ENCODE peak calls at places on chromosomes 13 and 19, in nine cellular contexts. One of them, this sample, is unnamed. For H3K4me1, the result is how much of the 10 kb centered on the place peaks cover.

GRCh38 chr13:59472134-59472533 is 691.6 kb downstream of the DIAPH3 start:
- DNase-seq in pancreas: no peak
- DNase-seq in thyroid gland: no peak
- DNase-seq in A549: no peak
- DNase-seq in ascending aorta: no peak
- DNase-seq in uterus: no peak
- DNase-seq in lung: no peak
- DNase-seq in cardiac muscle cell: no peak
- DNase-seq in IMR-90: peak
- DNase-seq in this sample: no peak

GRCh38 chr19:13825489-13826475 is 30.5 kb downstream of the ZSWIM4 start:
- DNase-seq in thyroid gland: no peak
- DNase-seq in pancreas: no peak
- DNase-seq in A549: peak
- DNase-seq in lung: no peak
- DNase-seq in cardiac muscle cell: peak
- DNase-seq in uterus: no peak
- DNase-seq in IMR-90: no peak
- DNase-seq in ascending aorta: no peak
- DNase-seq in this sample: no peak

GRCh38 chr13:71814806-71815205 is 52.2 kb downstream of the DACH1 start:
- DNase-seq in pancreas: no peak
- DNase-seq in thyroid gland: no peak
- DNase-seq in ascending aorta: no peak
- DNase-seq in A549: no peak
- DNase-seq in lung: no peak
- DNase-seq in cardiac muscle cell: no peak
- DNase-seq in uterus: no peak
- DNase-seq in IMR-90: no peak
- DNase-seq in this sample: no peak

GRCh38 chr13:97125810-97126738 is 96.1 kb upstream of the MBNL2 start:
- DNase-seq in uterus: peak
- DNase-seq in IMR-90: peak
- DNase-seq in ascending aorta: no peak
- DNase-seq in pancreas: no peak
- DNase-seq in thyroid gland: no peak
- DNase-seq in A549: no peak
- DNase-seq in lung: peak
- DNase-seq in cardiac muscle cell: no peak
- DNase-seq in this sample: no peak

GRCh38 chr19:10260141-10260584 is 8.1 kb downstream of the MRPL4 start:
- DNase-seq in ascending aorta: no peak
- DNase-seq in uterus: no peak
- DNase-seq in cardiac muscle cell: no peak
- DNase-seq in thyroid gland: peak
- DNase-seq in lung: peak
- DNase-seq in A549: no peak
- DNase-seq in pancreas: no peak
- DNase-seq in IMR-90: no peak
- DNase-seq in this sample: no peak

GRCh38 chr13:22047082-22047784 is 376.4 kb downstream of the FGF9 start:
- DNase-seq in lung: no peak
- DNase-seq in cardiac muscle cell: no peak
- DNase-seq in pancreas: no peak
- DNase-seq in A549: no peak
- DNase-seq in IMR-90: peak
- DNase-seq in thyroid gland: no peak
- DNase-seq in uterus: no peak
- DNase-seq in ascending aorta: no peak
- DNase-seq in this sample: no peak

GRCh38 chr19:2230807-2231533 is 5.2 kb downstream of the PLEKHJ1 start:
- DNase-seq in thyroid gland: no peak
- DNase-seq in pancreas: no peak
- DNase-seq in IMR-90: no peak
- DNase-seq in ascending aorta: no peak
- DNase-seq in cardiac muscle cell: no peak
- DNase-seq in uterus: no peak
- DNase-seq in A549: no peak
- DNase-seq in lung: no peak
- DNase-seq in this sample: no peak

GRCh38 chr19:7772752-7773291 is 9.8 kb downstream of the CLEC4M start:
- DNase-seq in A549: no peak
- DNase-seq in lung: no peak
- DNase-seq in uterus: no peak
- DNase-seq in thyroid gland: no peak
- DNase-seq in IMR-90: no peak
- DNase-seq in cardiac muscle cell: no peak
- DNase-seq in pancreas: no peak
- DNase-seq in ascending aorta: no peak
- DNase-seq in this sample: no peak

GRCh38 chr13:74866151-74866550 is 615.8 kb downstream of the TBC1D4 start:
- DNase-seq in thyroid gland: no peak
- DNase-seq in pancreas: no peak
- DNase-seq in uterus: no peak
- DNase-seq in IMR-90: no peak
- DNase-seq in cardiac muscle cell: no peak
- DNase-seq in lung: no peak
- DNase-seq in ascending aorta: no peak
- DNase-seq in A549: no peak
- DNase-seq in this sample: no peak

GRCh38 chr13:90918551-90918950 is 428.9 kb upstream of the MIR17HG start:
- DNase-seq in ascending aorta: no peak
- DNase-seq in A549: peak
- DNase-seq in pancreas: no peak
- DNase-seq in uterus: no peak
- DNase-seq in thyroid gland: no peak
- DNase-seq in lung: no peak
- DNase-seq in cardiac muscle cell: no peak
- DNase-seq in IMR-90: peak
- DNase-seq in this sample: no peak

GRCh38 chr19:2253106-2254051 is 2.8 kb downstream of the JSRP1 start:
- DNase-seq in thyroid gland: no peak
- DNase-seq in uterus: no peak
- DNase-seq in ascending aorta: no peak
- DNase-seq in lung: no peak
- DNase-seq in pancreas: no peak
- DNase-seq in IMR-90: no peak
- DNase-seq in cardiac muscle cell: peak
- DNase-seq in A549: no peak
- DNase-seq in this sample: no peak

GRCh38 chr13:113086991-113087922 is 18.3 kb upstream of the F7 start:
- DNase-seq in A549: no peak
- DNase-seq in IMR-90: no peak
- DNase-seq in cardiac muscle cell: no peak
- DNase-seq in ascending aorta: no peak
- DNase-seq in uterus: no peak
- DNase-seq in pancreas: no peak
- DNase-seq in thyroid gland: no peak
- DNase-seq in lung: no peak
- DNase-seq in this sample: no peak

GRCh38 chr13:113084943-113085540 is 20.5 kb upstream of the F7 start:
- DNase-seq in ascending aorta: no peak
- DNase-seq in A549: no peak
- DNase-seq in thyroid gland: no peak
- DNase-seq in cardiac muscle cell: no peak
- DNase-seq in pancreas: no peak
- DNase-seq in lung: no peak
- DNase-seq in uterus: no peak
- DNase-seq in IMR-90: no peak
- DNase-seq in this sample: no peak

GRCh38 chr13:113087923-113088690 is 17.5 kb upstream of the F7 start:
- DNase-seq in IMR-90: no peak
- DNase-seq in thyroid gland: no peak
- DNase-seq in pancreas: no peak
- DNase-seq in A549: no peak
- DNase-seq in lung: no peak
- DNase-seq in cardiac muscle cell: no peak
- DNase-seq in ascending aorta: no peak
- DNase-seq in uterus: no peak
- DNase-seq in this sample: no peak

GRCh38 chr13:113084094-113084942 is 21.3 kb upstream of the F7 start:
- DNase-seq in lung: no peak
- DNase-seq in uterus: no peak
- DNase-seq in IMR-90: no peak
- DNase-seq in A549: no peak
- DNase-seq in thyroid gland: no peak
- DNase-seq in ascending aorta: no peak
- DNase-seq in pancreas: no peak
- DNase-seq in cardiac muscle cell: no peak
- DNase-seq in this sample: no peak

GRCh38 chr13:113086031-113086750 is 19.4 kb upstream of the F7 start:
- DNase-seq in cardiac muscle cell: no peak
- DNase-seq in A549: peak
- DNase-seq in thyroid gland: no peak
- DNase-seq in lung: no peak
- DNase-seq in uterus: no peak
- DNase-seq in pancreas: no peak
- DNase-seq in IMR-90: peak
- DNase-seq in ascending aorta: no peak
- DNase-seq in this sample: no peak
- TF ChIP-seq CTCF in cardiac muscle cell: peak
- TF ChIP-seq CTCF in A549: no peak
- TF ChIP-seq CTCF in thyroid gland: no peak
- TF ChIP-seq CTCF in lung: no peak
- TF ChIP-seq CTCF in uterus: no peak
- TF ChIP-seq CTCF in pancreas: no peak
- TF ChIP-seq CTCF in IMR-90: peak
- TF ChIP-seq CTCF in ascending aorta: no peak
- TF ChIP-seq CTCF in this sample: no peak

GRCh38 chr19:55636723-55637122 is 4.1 kb upstream of the ZNF580 start:
- DNase-seq in pancreas: no peak
- DNase-seq in lung: no peak
- DNase-seq in A549: no peak
- DNase-seq in IMR-90: no peak
- DNase-seq in thyroid gland: no peak
- DNase-seq in ascending aorta: no peak
- DNase-seq in cardiac muscle cell: no peak
- DNase-seq in uterus: no peak
- DNase-seq in this sample: no peak

GRCh38 chr19:55633866-55634265 is 6.9 kb upstream of the ZNF580 start:
- DNase-seq in uterus: no peak
- DNase-seq in cardiac muscle cell: no peak
- DNase-seq in thyroid gland: no peak
- DNase-seq in pancreas: no peak
- DNase-seq in ascending aorta: no peak
- DNase-seq in IMR-90: no peak
- DNase-seq in lung: no peak
- DNase-seq in A549: no peak
- DNase-seq in this sample: no peak

GRCh38 chr19:55637534-55637933 is 3.3 kb upstream of the ZNF580 start:
- DNase-seq in cardiac muscle cell: no peak
- DNase-seq in lung: no peak
- DNase-seq in uterus: no peak
- DNase-seq in ascending aorta: no peak
- DNase-seq in pancreas: no peak
- DNase-seq in IMR-90: no peak
- DNase-seq in A549: no peak
- DNase-seq in thyroid gland: no peak
- DNase-seq in this sample: no peak

GRCh38 chr19:55635856-55636440 is 4.9 kb upstream of the ZNF580 start:
- DNase-seq in cardiac muscle cell: no peak
- DNase-seq in A549: no peak
- DNase-seq in thyroid gland: no peak
- DNase-seq in ascending aorta: no peak
- DNase-seq in IMR-90: no peak
- DNase-seq in lung: no peak
- DNase-seq in uterus: no peak
- DNase-seq in pancreas: no peak
- DNase-seq in this sample: no peak

DNA sequence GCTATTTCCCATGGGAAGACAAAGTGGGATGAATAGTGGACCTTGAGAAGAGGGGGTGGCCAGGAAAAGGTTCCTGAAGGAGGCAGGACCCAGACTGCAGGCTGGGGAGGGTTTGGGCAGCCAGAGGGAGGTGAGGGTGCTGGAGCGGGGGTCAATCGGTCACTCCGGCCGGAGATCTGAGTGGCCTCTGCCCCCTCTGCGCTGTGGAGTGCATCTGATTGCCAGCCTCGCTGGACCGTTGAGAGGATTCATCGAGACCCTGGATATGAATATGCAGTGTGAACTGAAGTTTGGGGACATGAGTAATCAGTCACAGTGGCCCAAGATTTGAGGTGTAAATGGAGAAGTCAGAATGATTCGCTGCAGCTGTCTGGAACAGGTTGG is 5.5 kb upstream of the ZNF580 start:
- DNase-seq in pancreas: peak
- DNase-seq in uterus: no peak
- DNase-seq in cardiac muscle cell: no peak
- DNase-seq in thyroid gland: no peak
- DNase-seq in ascending aorta: no peak
- DNase-seq in lung: no peak
- DNase-seq in IMR-90: no peak
- DNase-seq in A549: no peak
- DNase-seq in this sample: no peak
- H3K4me1 ChIP-seq in pancreas: under half
- H3K4me1 ChIP-seq in uterus: under half
- H3K4me1 ChIP-seq in cardiac muscle cell: under half
- H3K4me1 ChIP-seq in thyroid gland: under half
- H3K4me1 ChIP-seq in ascending aorta: under half
- H3K4me1 ChIP-seq in lung: under half
- H3K4me1 ChIP-seq in IMR-90: under half
- H3K4me1 ChIP-seq in A549: under half
- H3K4me1 ChIP-seq in this sample: under half

DNA sequence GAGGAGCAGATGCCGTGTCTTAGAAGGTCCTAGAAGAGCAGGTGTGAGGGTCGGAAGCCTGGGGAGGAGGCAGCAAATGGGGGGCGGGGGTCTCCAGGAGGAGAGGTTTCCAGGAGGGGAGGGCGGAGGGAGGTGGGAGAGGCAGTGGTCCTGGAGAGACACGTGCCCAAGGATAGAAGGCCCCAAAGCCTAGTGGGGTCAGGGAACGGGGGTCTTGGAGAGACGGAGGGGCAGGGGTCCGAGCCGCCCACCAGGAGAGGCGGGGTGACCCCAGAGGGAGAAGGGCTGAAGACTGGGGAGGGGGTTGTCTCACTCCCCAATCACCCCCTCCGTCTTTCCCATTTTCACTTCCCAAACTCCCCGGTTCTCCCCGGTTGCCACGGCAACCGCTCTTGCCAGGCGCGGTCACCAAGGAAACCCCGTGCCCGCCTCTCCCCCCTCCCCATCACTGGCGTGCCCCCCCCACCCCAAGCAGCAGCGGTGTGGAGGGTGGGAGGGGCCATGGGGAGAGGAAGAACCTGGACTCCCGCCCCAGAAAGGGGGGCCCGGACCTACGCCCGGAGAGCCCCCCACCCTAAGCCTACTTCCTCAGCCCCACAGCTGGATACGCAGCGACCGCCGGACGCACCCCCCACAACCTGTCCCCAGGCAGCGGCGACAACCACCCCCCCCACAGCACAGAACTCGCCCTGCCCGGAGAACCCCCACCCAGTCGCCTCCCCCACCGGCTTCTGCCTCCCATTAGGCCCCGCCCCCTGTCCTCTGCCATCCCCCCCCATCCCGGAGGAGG is 988 bp downstream of the LRRC4B start:
- DNase-seq in IMR-90: no peak
- DNase-seq in cardiac muscle cell: no peak
- DNase-seq in thyroid gland: no peak
- DNase-seq in pancreas: no peak
- DNase-seq in uterus: no peak
- DNase-seq in ascending aorta: no peak
- DNase-seq in lung: no peak
- DNase-seq in A549: peak
- DNase-seq in this sample: no peak
- H3K4me3 ChIP-seq in IMR-90: no peak
- H3K4me3 ChIP-seq in cardiac muscle cell: peak
- H3K4me3 ChIP-seq in thyroid gland: no peak
- H3K4me3 ChIP-seq in pancreas: no peak
- H3K4me3 ChIP-seq in uterus: peak
- H3K4me3 ChIP-seq in ascending aorta: peak
- H3K4me3 ChIP-seq in lung: no peak
- H3K4me3 ChIP-seq in A549: peak
- H3K4me3 ChIP-seq in this sample: no peak

GRCh38 chr19:38233740-38234251 is 9.8 kb upstream of the DPF1 start:
- DNase-seq in cardiac muscle cell: peak
- DNase-seq in pancreas: peak
- DNase-seq in A549: peak
- DNase-seq in lung: peak
- DNase-seq in uterus: peak
- DNase-seq in ascending aorta: no peak
- DNase-seq in IMR-90: peak
- DNase-seq in thyroid gland: peak
- DNase-seq in this sample: peak
- TF ChIP-seq CTCF in cardiac muscle cell: peak
- TF ChIP-seq CTCF in pancreas: peak
- TF ChIP-seq CTCF in A549: peak
- TF ChIP-seq CTCF in lung: peak
- TF ChIP-seq CTCF in uterus: peak
- TF ChIP-seq CTCF in ascending aorta: peak
- TF ChIP-seq CTCF in IMR-90: peak
- TF ChIP-seq CTCF in thyroid gland: peak
- TF ChIP-seq CTCF in this sample: peak

This sample was measured in heart right ventricle.